ENCODE peak calls at places on chromosomes 13 and 19, in eight cellular contexts. One of them, this sample, is unnamed. For H3K4me1, the result is how much of the 10 kb centered on the place peaks cover.

GRCh38 chr19:33799507-33799906 is 2.8 kb downstream of the KCTD15 start:
- DNase-seq in right lobe of liver: no peak
- DNase-seq in lung: no peak
- DNase-seq in CD8-positive, alpha-beta memory T cell: no peak
- DNase-seq in SJCRH30: no peak
- DNase-seq in sigmoid colon: no peak
- DNase-seq in CD4-positive, CD25-positive, alpha-beta regulatory T cell: no peak
- DNase-seq in A549: no peak
- DNase-seq in this sample: no peak

GRCh38 chr19:55600336-55601028 is 394 bp downstream of the ZNF524 start:
- DNase-seq in SJCRH30: peak
- DNase-seq in right lobe of liver: peak
- DNase-seq in A549: peak
- DNase-seq in CD8-positive, alpha-beta memory T cell: no peak
- DNase-seq in sigmoid colon: peak
- DNase-seq in lung: peak
- DNase-seq in CD4-positive, CD25-positive, alpha-beta regulatory T cell: no peak
- DNase-seq in this sample: no peak

GRCh38 chr13:52788011-52788410 is 48.4 kb upstream of the CNMD start:
- DNase-seq in lung: no peak
- DNase-seq in right lobe of liver: no peak
- DNase-seq in CD4-positive, CD25-positive, alpha-beta regulatory T cell: no peak
- DNase-seq in A549: no peak
- DNase-seq in CD8-positive, alpha-beta memory T cell: no peak
- DNase-seq in sigmoid colon: no peak
- DNase-seq in SJCRH30: no peak
- DNase-seq in this sample: no peak

GRCh38 chr19:20238025-20238623 is 71.1 kb downstream of the ZNF486 start:
- DNase-seq in SJCRH30: peak
- DNase-seq in CD4-positive, CD25-positive, alpha-beta regulatory T cell: peak
- DNase-seq in sigmoid colon: peak
- DNase-seq in A549: no peak
- DNase-seq in right lobe of liver: peak
- DNase-seq in CD8-positive, alpha-beta memory T cell: peak
- DNase-seq in lung: peak
- DNase-seq in this sample: peak

GRCh38 chr13:66574606-66575005 is 655.5 kb downstream of the PCDH9 start:
- DNase-seq in sigmoid colon: no peak
- DNase-seq in right lobe of liver: no peak
- DNase-seq in SJCRH30: no peak
- DNase-seq in A549: no peak
- DNase-seq in lung: no peak
- DNase-seq in CD8-positive, alpha-beta memory T cell: no peak
- DNase-seq in CD4-positive, CD25-positive, alpha-beta regulatory T cell: no peak
- DNase-seq in this sample: no peak

GRCh38 chr13:22127277-22128143 is 456.6 kb downstream of the FGF9 start:
- DNase-seq in SJCRH30: no peak
- DNase-seq in right lobe of liver: no peak
- DNase-seq in lung: no peak
- DNase-seq in sigmoid colon: no peak
- DNase-seq in CD8-positive, alpha-beta memory T cell: no peak
- DNase-seq in A549: no peak
- DNase-seq in CD4-positive, CD25-positive, alpha-beta regulatory T cell: no peak
- DNase-seq in this sample: no peak

GRCh38 chr13:28527629-28528028 is 32.7 kb upstream of the FLT1 start:
- DNase-seq in CD8-positive, alpha-beta memory T cell: no peak
- DNase-seq in sigmoid colon: no peak
- DNase-seq in SJCRH30: no peak
- DNase-seq in CD4-positive, CD25-positive, alpha-beta regulatory T cell: no peak
- DNase-seq in A549: no peak
- DNase-seq in lung: peak
- DNase-seq in right lobe of liver: peak
- DNase-seq in this sample: no peak

GRCh38 chr19:6728346-6728745 is 7.9 kb upstream of the C3 start:
- DNase-seq in CD8-positive, alpha-beta memory T cell: no peak
- DNase-seq in A549: no peak
- DNase-seq in sigmoid colon: peak
- DNase-seq in lung: no peak
- DNase-seq in SJCRH30: no peak
- DNase-seq in CD4-positive, CD25-positive, alpha-beta regulatory T cell: no peak
- DNase-seq in right lobe of liver: no peak
- DNase-seq in this sample: no peak

GRCh38 chr19:49340069-49340864 is 5.1 kb downstream of the CD37 start:
- DNase-seq in right lobe of liver: peak
- DNase-seq in A549: no peak
- DNase-seq in SJCRH30: no peak
- DNase-seq in lung: peak
- DNase-seq in CD8-positive, alpha-beta memory T cell: no peak
- DNase-seq in CD4-positive, CD25-positive, alpha-beta regulatory T cell: no peak
- DNase-seq in sigmoid colon: peak
- DNase-seq in this sample: no peak

GRCh38 chr13:107992542-107992941 is 222.8 kb downstream of the LIG4 start:
- DNase-seq in CD8-positive, alpha-beta memory T cell: no peak
- DNase-seq in A549: no peak
- DNase-seq in CD4-positive, CD25-positive, alpha-beta regulatory T cell: no peak
- DNase-seq in right lobe of liver: no peak
- DNase-seq in SJCRH30: no peak
- DNase-seq in lung: no peak
- DNase-seq in sigmoid colon: no peak
- DNase-seq in this sample: no peak

GRCh38 chr13:31835932-31836331 is 96.6 kb downstream of the RXFP2 start:
- DNase-seq in lung: no peak
- DNase-seq in SJCRH30: no peak
- DNase-seq in CD8-positive, alpha-beta memory T cell: no peak
- DNase-seq in A549: no peak
- DNase-seq in right lobe of liver: no peak
- DNase-seq in CD4-positive, CD25-positive, alpha-beta regulatory T cell: no peak
- DNase-seq in sigmoid colon: no peak
- DNase-seq in this sample: no peak

GRCh38 chr13:112690242-112690943 is 555 bp downstream of the ATP11A start:
- DNase-seq in lung: no peak
- DNase-seq in sigmoid colon: no peak
- DNase-seq in SJCRH30: peak
- DNase-seq in CD4-positive, CD25-positive, alpha-beta regulatory T cell: no peak
- DNase-seq in A549: peak
- DNase-seq in CD8-positive, alpha-beta memory T cell: no peak
- DNase-seq in right lobe of liver: peak
- DNase-seq in this sample: peak

GRCh38 chr13:94339116-94339687 is 140.3 kb downstream of the DCT start:
- DNase-seq in CD4-positive, CD25-positive, alpha-beta regulatory T cell: no peak
- DNase-seq in lung: no peak
- DNase-seq in SJCRH30: no peak
- DNase-seq in right lobe of liver: no peak
- DNase-seq in A549: no peak
- DNase-seq in CD8-positive, alpha-beta memory T cell: no peak
- DNase-seq in sigmoid colon: no peak
- DNase-seq in this sample: no peak

GRCh38 chr13:45615501-45616101 is at the start of gene ERICH6B:
- DNase-seq in CD8-positive, alpha-beta memory T cell: no peak
- DNase-seq in right lobe of liver: no peak
- DNase-seq in A549: no peak
- DNase-seq in sigmoid colon: no peak
- DNase-seq in lung: no peak
- DNase-seq in CD4-positive, CD25-positive, alpha-beta regulatory T cell: no peak
- DNase-seq in SJCRH30: peak
- DNase-seq in this sample: no peak

GRCh38 chr19:46999878-47000277 is 19.8 kb upstream of the NPAS1 start:
- DNase-seq in right lobe of liver: no peak
- DNase-seq in lung: no peak
- DNase-seq in SJCRH30: no peak
- DNase-seq in CD4-positive, CD25-positive, alpha-beta regulatory T cell: no peak
- DNase-seq in A549: no peak
- DNase-seq in CD8-positive, alpha-beta memory T cell: no peak
- DNase-seq in sigmoid colon: no peak
- DNase-seq in this sample: no peak

GRCh38 chr19:44512326-44513298 is 12.3 kb upstream of the ZNF180 start:
- DNase-seq in lung: no peak
- DNase-seq in sigmoid colon: no peak
- DNase-seq in right lobe of liver: no peak
- DNase-seq in A549: peak
- DNase-seq in CD8-positive, alpha-beta memory T cell: no peak
- DNase-seq in SJCRH30: peak
- DNase-seq in CD4-positive, CD25-positive, alpha-beta regulatory T cell: no peak
- DNase-seq in this sample: no peak

GRCh38 chr19:31356587-31357314 is 7.5 kb upstream of the TSHZ3 start:
- DNase-seq in CD4-positive, CD25-positive, alpha-beta regulatory T cell: peak
- DNase-seq in CD8-positive, alpha-beta memory T cell: peak
- DNase-seq in A549: no peak
- DNase-seq in SJCRH30: no peak
- DNase-seq in right lobe of liver: peak
- DNase-seq in lung: no peak
- DNase-seq in sigmoid colon: no peak
- DNase-seq in this sample: peak

GRCh38 chr19:50567052-50567841 is 988 bp downstream of the LRRC4B start:
- DNase-seq in A549: no peak
- DNase-seq in right lobe of liver: no peak
- DNase-seq in lung: no peak
- DNase-seq in CD8-positive, alpha-beta memory T cell: no peak
- DNase-seq in sigmoid colon: no peak
- DNase-seq in CD4-positive, CD25-positive, alpha-beta regulatory T cell: no peak
- DNase-seq in SJCRH30: no peak
- DNase-seq in this sample: no peak

GRCh38 chr19:57558525-57558924 is 1.1 kb downstream of the ZNF550 start:
- DNase-seq in CD4-positive, CD25-positive, alpha-beta regulatory T cell: no peak
- DNase-seq in sigmoid colon: no peak
- DNase-seq in SJCRH30: no peak
- DNase-seq in lung: no peak
- DNase-seq in right lobe of liver: no peak
- DNase-seq in A549: no peak
- DNase-seq in CD8-positive, alpha-beta memory T cell: no peak
- DNase-seq in this sample: no peak

GRCh38 chr19:14033946-14034345 is 2.4 kb downstream of the IL27RA start:
- DNase-seq in right lobe of liver: no peak
- DNase-seq in SJCRH30: no peak
- DNase-seq in CD8-positive, alpha-beta memory T cell: no peak
- DNase-seq in CD4-positive, CD25-positive, alpha-beta regulatory T cell: no peak
- DNase-seq in A549: no peak
- DNase-seq in sigmoid colon: no peak
- DNase-seq in lung: no peak
- DNase-seq in this sample: no peak

GRCh38 chr13:50588736-50589135 is 254.8 kb downstream of the DLEU7 start:
- DNase-seq in CD4-positive, CD25-positive, alpha-beta regulatory T cell: no peak
- DNase-seq in CD8-positive, alpha-beta memory T cell: no peak
- DNase-seq in right lobe of liver: no peak
- DNase-seq in SJCRH30: no peak
- DNase-seq in sigmoid colon: no peak
- DNase-seq in lung: no peak
- DNase-seq in A549: no peak
- DNase-seq in this sample: no peak

DNA sequence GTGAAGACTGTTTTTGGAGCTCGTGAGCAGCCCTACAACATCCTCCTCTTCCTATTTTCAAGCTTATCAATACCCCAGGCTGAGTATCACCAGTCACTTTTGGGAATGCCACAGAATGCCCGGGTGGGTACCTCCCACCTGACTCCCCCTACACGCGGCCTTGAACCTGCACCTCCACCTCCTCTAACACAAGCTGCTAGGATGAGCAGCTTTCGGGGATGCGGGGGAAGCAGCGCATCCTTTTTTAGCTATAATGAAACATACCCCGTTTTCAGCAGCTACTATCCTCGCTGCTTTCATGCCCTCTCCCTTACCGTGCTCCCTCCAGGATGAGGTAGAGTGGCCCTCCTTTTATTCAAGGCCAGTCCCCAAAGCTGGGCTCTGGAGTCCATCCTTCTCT is 55.4 kb downstream of the STK24 start:
- DNase-seq in lung: no peak
- DNase-seq in right lobe of liver: no peak
- DNase-seq in CD8-positive, alpha-beta memory T cell: no peak
- DNase-seq in SJCRH30: no peak
- DNase-seq in A549: no peak
- DNase-seq in CD4-positive, CD25-positive, alpha-beta regulatory T cell: no peak
- DNase-seq in sigmoid colon: no peak
- DNase-seq in this sample: no peak
- H3K4me1 ChIP-seq in lung: under half
- H3K4me1 ChIP-seq in right lobe of liver: under half
- H3K4me1 ChIP-seq in CD8-positive, alpha-beta memory T cell: half or more
- H3K4me1 ChIP-seq in SJCRH30: under half
- H3K4me1 ChIP-seq in A549: under half
- H3K4me1 ChIP-seq in CD4-positive, CD25-positive, alpha-beta regulatory T cell: half or more
- H3K4me1 ChIP-seq in sigmoid colon: half or more
- H3K4me1 ChIP-seq in this sample: half or more

DNA sequence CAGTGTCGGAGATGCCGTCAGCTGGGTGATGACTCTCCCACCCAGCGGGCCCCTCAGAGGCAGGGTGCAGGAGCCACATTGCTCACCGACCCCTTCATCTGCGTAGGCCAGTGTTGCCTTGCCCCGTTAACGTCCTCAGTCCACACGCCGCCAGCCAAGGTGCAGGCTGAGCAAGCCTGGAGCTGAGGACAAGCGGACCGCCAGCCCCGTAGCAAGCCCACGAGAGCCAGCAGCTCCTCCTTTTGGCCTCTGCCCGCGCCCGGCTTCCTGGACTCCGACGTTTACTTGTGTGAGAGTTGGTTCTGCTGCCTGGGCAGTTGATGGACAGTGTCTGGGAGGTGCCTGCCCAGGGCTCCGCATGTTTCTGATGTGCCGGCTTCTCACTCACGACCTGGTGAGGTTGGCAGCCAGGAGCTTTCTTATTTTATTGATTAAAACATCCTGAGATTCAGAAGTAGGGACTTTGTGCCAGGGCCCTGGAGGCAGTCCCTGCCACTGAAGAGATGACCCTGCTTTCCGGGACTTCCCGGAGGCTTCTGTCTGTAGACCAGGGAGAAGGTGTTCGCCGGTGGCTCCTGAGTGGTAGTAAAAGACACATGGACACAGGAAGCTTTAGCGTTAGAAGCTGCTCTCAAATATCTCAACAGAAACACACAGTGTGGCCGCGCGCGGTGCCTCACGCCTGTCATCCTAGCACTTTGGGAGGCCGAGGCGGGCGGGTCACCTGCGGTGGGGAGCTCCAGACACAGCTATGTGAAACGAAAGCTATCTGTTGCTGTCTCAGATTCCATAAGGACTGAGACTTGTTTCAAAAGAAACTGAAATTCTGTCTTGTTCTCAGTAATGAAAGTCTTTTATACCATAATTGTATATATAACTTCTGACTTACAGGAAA is 5.9 kb downstream of the DAZAP1 start:
- DNase-seq in lung: no peak
- DNase-seq in right lobe of liver: no peak
- DNase-seq in sigmoid colon: no peak
- DNase-seq in SJCRH30: no peak
- DNase-seq in A549: no peak
- DNase-seq in CD4-positive, CD25-positive, alpha-beta regulatory T cell: no peak
- DNase-seq in CD8-positive, alpha-beta memory T cell: no peak
- DNase-seq in this sample: no peak
- H3K4me1 ChIP-seq in lung: half or more
- H3K4me1 ChIP-seq in right lobe of liver: under half
- H3K4me1 ChIP-seq in sigmoid colon: half or more
- H3K4me1 ChIP-seq in SJCRH30: under half
- H3K4me1 ChIP-seq in A549: under half
- H3K4me1 ChIP-seq in CD4-positive, CD25-positive, alpha-beta regulatory T cell: half or more
- H3K4me1 ChIP-seq in CD8-positive, alpha-beta memory T cell: half or more
- H3K4me1 ChIP-seq in this sample: half or more

GRCh38 chr19:53596056-53596455 is 35.7 kb upstream of the DPRX start:
- DNase-seq in CD8-positive, alpha-beta memory T cell: no peak
- DNase-seq in CD4-positive, CD25-positive, alpha-beta regulatory T cell: no peak
- DNase-seq in lung: no peak
- DNase-seq in sigmoid colon: no peak
- DNase-seq in A549: no peak
- DNase-seq in right lobe of liver: no peak
- DNase-seq in SJCRH30: no peak
- DNase-seq in this sample: no peak
- H3K4me1 ChIP-seq in CD8-positive, alpha-beta memory T cell: under half
- H3K4me1 ChIP-seq in CD4-positive, CD25-positive, alpha-beta regulatory T cell: under half
- H3K4me1 ChIP-seq in lung: under half
- H3K4me1 ChIP-seq in sigmoid colon: under half
- H3K4me1 ChIP-seq in A549: under half
- H3K4me1 ChIP-seq in right lobe of liver: under half
- H3K4me1 ChIP-seq in SJCRH30: under half
- H3K4me1 ChIP-seq in this sample: under half

GRCh38 chr19:35368378-35368777 is 2.5 kb upstream of the GPR42 start:
- DNase-seq in right lobe of liver: no peak
- DNase-seq in SJCRH30: no peak
- DNase-seq in lung: no peak
- DNase-seq in CD8-positive, alpha-beta memory T cell: no peak
- DNase-seq in sigmoid colon: no peak
- DNase-seq in CD4-positive, CD25-positive, alpha-beta regulatory T cell: no peak
- DNase-seq in A549: no peak
- DNase-seq in this sample: no peak
- H3K4me1 ChIP-seq in right lobe of liver: under half
- H3K4me1 ChIP-seq in SJCRH30: under half
- H3K4me1 ChIP-seq in lung: under half
- H3K4me1 ChIP-seq in CD8-positive, alpha-beta memory T cell: under half
- H3K4me1 ChIP-seq in sigmoid colon: under half
- H3K4me1 ChIP-seq in CD4-positive, CD25-positive, alpha-beta regulatory T cell: under half
- H3K4me1 ChIP-seq in A549: under half
- H3K4me1 ChIP-seq in this sample: under half